ENCODE peak calls at places on chromosomes 11 and 22, in six cellular contexts. Z is AG04450; T is fibroblast of the aortic adventitia; R is CD8-positive, alpha-beta T cell; F is thoracic aorta; Y is Panc1. G is an unnamed sample.

GRCh38 chr11:17221968-17222367 is 14.2 kb upstream of the PIK3C2A start:
- DNase-seq in Z (no peak), T (peak), R (no peak), F (no peak), Y (no peak), G (no peak)

GRCh38 chr22:22396741-22397291 is 111.7 kb downstream of the ZNF280B start:
- DNase-seq in Z (no peak), T (no peak), R (no peak), F (no peak), Y (no peak), G (no peak)

GRCh38 chr11:89613916-89614315 is 96.2 kb upstream of the TRIM77 start:
- DNase-seq in Z (no peak), T (no peak), R (no peak), F (no peak), Y (no peak), G (no peak)

GRCh38 chr11:92552942-92553341 is 328.3 kb downstream of the FAT3 start:
- DNase-seq in Z (no peak), T (peak), R (no peak), F (no peak), Y (no peak), G (no peak)

GRCh38 chr11:97833412-97833811 is 1187.3 kb upstream of the CNTN5 start:
- DNase-seq in Z (no peak), T (no peak), R (no peak), F (no peak), Y (no peak), G (no peak)

GRCh38 chr11:119691701-119692546 is 37.1 kb downstream of the NECTIN1 start:
- DNase-seq in Z (no peak), T (no peak), R (no peak), F (no peak), Y (no peak), G (no peak)

GRCh38 chr11:67261635-67261941 is 4.7 kb upstream of the GRK2 start:
- DNase-seq in Z (no peak), T (no peak), R (no peak), F (no peak), Y (no peak), G (no peak)

GRCh38 chr22:49566693-49567092 is 261.0 kb downstream of the BRD1 start:
- DNase-seq in Z (no peak), T (no peak), R (no peak), F (no peak), Y (no peak), G (no peak)

GRCh38 chr11:133966924-133967598 is 10.3 kb upstream of the IGSF9B start:
- DNase-seq in Z (no peak), T (no peak), R (peak), F (no peak), Y (no peak), G (peak)
- TF ChIP-seq CTCF in Z (peak), T (peak), R (peak), F (peak), Y (peak), G (peak)

GRCh38 chr11:75242722-75243600 is 2.4 kb downstream of the TPBGL start:
- DNase-seq in Z (no peak), T (no peak), R (no peak), F (no peak), Y (no peak), G (no peak)

GRCh38 chr11:75240381-75241035 is at the start of gene TPBGL:
- DNase-seq in Z (no peak), T (no peak), R (no peak), F (no peak), Y (no peak), G (no peak)

GRCh38 chr11:75241906-75242644 is 1.5 kb downstream of the TPBGL start:
- DNase-seq in Z (no peak), T (no peak), R (no peak), F (no peak), Y (no peak), G (no peak)

GRCh38 chr11:75239551-75240290 is 853 bp upstream of the TPBGL start:
- DNase-seq in Z (no peak), T (no peak), R (no peak), F (no peak), Y (no peak), G (no peak)

GRCh38 chr11:75241036-75241905 is 697 bp downstream of the TPBGL start:
- DNase-seq in Z (peak), T (peak), R (peak), F (no peak), Y (peak), G (peak)
- TF ChIP-seq CTCF in Z (peak), T (peak), R (peak), F (peak), Y (peak), G (peak)

GRCh38 chr22:18156878-18157713 is 7.1 kb downstream of the USP18 start:
- DNase-seq in Z (peak), T (peak), R (peak), F (peak), Y (no peak), G (peak)
- TF ChIP-seq CTCF in Z (peak), T (peak), R (no peak), F (peak), Y (peak), G (peak)

DNA sequence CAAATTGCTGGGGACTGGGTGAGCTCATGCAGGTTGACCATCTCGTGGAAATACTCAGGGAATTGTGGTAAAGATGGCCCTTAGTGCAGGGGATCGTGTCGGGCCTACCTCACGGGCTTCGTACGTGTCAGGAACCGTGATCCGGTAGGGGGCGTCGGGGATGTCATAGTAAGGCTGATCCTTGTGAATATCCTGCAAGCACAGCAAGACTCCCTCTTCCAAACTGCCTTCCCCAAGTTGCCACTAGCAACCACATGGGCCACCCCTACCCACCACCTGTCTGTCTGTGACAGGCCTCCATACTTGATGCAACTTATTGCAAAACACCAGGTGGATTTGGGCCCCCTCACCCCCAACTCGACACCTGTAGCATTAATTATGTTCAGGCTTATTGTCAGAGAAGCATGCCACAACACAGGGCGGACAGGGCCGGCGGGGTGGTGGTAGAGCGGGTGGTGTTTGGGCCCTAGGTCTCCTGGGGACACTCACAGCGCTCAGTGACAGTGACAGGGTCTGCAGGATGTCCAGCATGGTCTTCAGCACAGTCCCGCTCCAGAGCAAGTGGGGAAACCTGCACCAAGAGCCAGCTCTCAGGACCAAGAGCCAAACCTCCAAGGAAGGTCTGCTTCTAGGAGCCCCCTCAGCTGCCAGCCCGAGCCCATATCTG is 22.6 kb upstream of the SERPIND1 start:
- DNase-seq in Z (no peak), T (no peak), R (no peak), F (no peak), Y (no peak), G (no peak)
- TF ChIP-seq CTCF in Z (peak), T (no peak), R (no peak), F (no peak), Y (no peak), G (no peak)

G was measured in GM13976.